ENCODE peak calls at places on chromosomes 12 and 14, in four cellular contexts. V, U, Y and L are unnamed samples.

GRCh38 chr12:95259368-95259767 is 41.8 kb downstream of the VEZT start:
- DNase-seq in U (no peak), V (no peak), Y (no peak), L (no peak)

GRCh38 chr12:114528766-114529165 is 122.8 kb upstream of the TBX5 start:
- DNase-seq in V (no peak), Y (no peak), U (no peak), L (no peak)

GRCh38 chr14:94671870-94672444 is 59.8 kb downstream of the SERPINA3 start:
- DNase-seq in V (no peak), Y (no peak), U (no peak), L (peak; percentile 21)

GRCh38 chr14:103819503-103820307 is 27.7 kb downstream of the PPP1R13B start:
- DNase-seq in V (no peak), Y (peak; percentile 27), U (peak; percentile 77), L (peak; percentile 70)

GRCh38 chr14:77980475-77981321 is 180.8 kb downstream of the ADCK1 start:
- DNase-seq in Y (no peak), U (peak; percentile 68), V (no peak), L (peak; percentile 57)

GRCh38 chr14:103543140-103543539 is 14.1 kb downstream of the TRMT61A start:
- DNase-seq in U (no peak), V (no peak), Y (no peak), L (no peak)

GRCh38 chr12:52198454-52199215 is 6.8 kb upstream of the KRT80 start:
- DNase-seq in V (no peak), Y (no peak), U (no peak), L (no peak)

GRCh38 chr14:20195911-20196310 is 5.2 kb downstream of the OR11G2 start:
- DNase-seq in Y (no peak), V (no peak), U (no peak), L (no peak)

GRCh38 chr12:78963439-78964222 is 99.1 kb downstream of the SYT1 start:
- DNase-seq in Y (no peak), V (peak; percentile 61), U (no peak), L (no peak)

GRCh38 chr14:33842299-33842698 is 108.6 kb downstream of the EGLN3 start:
- DNase-seq in V (no peak), Y (no peak), U (no peak), L (no peak)

GRCh38 chr12:52812749-52813148 is 1.2 kb downstream of the KRT4 start:
- DNase-seq in Y (no peak), V (no peak), U (no peak), L (no peak)

GRCh38 chr12:22318122-22318737 is 16.3 kb downstream of the ST8SIA1 start:
- DNase-seq in U (no peak), Y (no peak), V (peak; percentile 28), L (no peak)

GRCh38 chr12:109982211-109982610 is 14.0 kb downstream of the GIT2 start:
- DNase-seq in U (no peak), Y (no peak), V (peak; percentile 52), L (no peak)

GRCh38 chr12:116882742-116883141 is 1.5 kb upstream of the HRK start:
- DNase-seq in U (peak; percentile 48), V (peak; percentile 61), Y (no peak), L (peak; percentile 69)

GRCh38 chr14:101197595-101198397 is 294.3 kb upstream of the RTL1 start:
- DNase-seq in Y (no peak), V (no peak), U (peak; percentile 23), L (no peak)

GRCh38 chr12:62840311-62840710 is 94.6 kb downstream of the PPM1H start:
- DNase-seq in Y (no peak), V (no peak), U (no peak), L (peak; percentile 65)

GRCh38 chr14:55585854-55586253 is 5.8 kb downstream of the KTN1 start:
- DNase-seq in V (peak; percentile 73), U (no peak), Y (no peak), L (no peak)
- H3K56ac ChIP-seq in V (no peak overlapping the region), U (no peak overlapping the region), Y (no peak overlapping the region), L (no peak overlapping the region)

GRCh38 chr12:6263931-6264330 is 46.6 kb upstream of the PLEKHG6 start:
- DNase-seq in Y (no peak), V (peak; percentile 52), U (no peak), L (peak; percentile 84)

GRCh38 chr12:6262635-6263034 is 47.8 kb upstream of the PLEKHG6 start:
- DNase-seq in V (no peak), Y (no peak), U (no peak), L (no peak)

GRCh38 chr12:6265038-6265405 is 45.5 kb upstream of the PLEKHG6 start:
- DNase-seq in U (no peak), V (no peak), Y (no peak), L (no peak)

GRCh38 chr12:6266431-6267006 is 44.0 kb upstream of the PLEKHG6 start:
- DNase-seq in Y (no peak), U (no peak), V (no peak), L (no peak)

GRCh38 chr12:6264402-6265037 is 46.0 kb upstream of the PLEKHG6 start:
- DNase-seq in V (no peak), Y (no peak), U (no peak), L (peak; percentile 41)
- H3K4me2 ChIP-seq in V (no peak overlapping the region), Y (no peak overlapping the region), U (no peak overlapping the region), L (no peak overlapping the region)

GRCh38 chr14:37816135-37816534 is 220.7 kb downstream of the TTC6 start:
- DNase-seq in V (no peak), Y (no peak), U (no peak), L (peak; percentile 3)

GRCh38 chr14:37824936-37825698 is 229.7 kb downstream of the TTC6 start:
- DNase-seq in V (no peak), U (no peak), Y (no peak), L (no peak)

GRCh38 chr14:37816743-37817295 is 221.4 kb downstream of the TTC6 start:
- DNase-seq in Y (no peak), V (no peak), U (no peak), L (peak; percentile 21)

GRCh38 chr14:37813746-37814145 is 218.3 kb downstream of the TTC6 start:
- DNase-seq in Y (no peak), U (no peak), V (peak; percentile 1), L (no peak)

DNA sequence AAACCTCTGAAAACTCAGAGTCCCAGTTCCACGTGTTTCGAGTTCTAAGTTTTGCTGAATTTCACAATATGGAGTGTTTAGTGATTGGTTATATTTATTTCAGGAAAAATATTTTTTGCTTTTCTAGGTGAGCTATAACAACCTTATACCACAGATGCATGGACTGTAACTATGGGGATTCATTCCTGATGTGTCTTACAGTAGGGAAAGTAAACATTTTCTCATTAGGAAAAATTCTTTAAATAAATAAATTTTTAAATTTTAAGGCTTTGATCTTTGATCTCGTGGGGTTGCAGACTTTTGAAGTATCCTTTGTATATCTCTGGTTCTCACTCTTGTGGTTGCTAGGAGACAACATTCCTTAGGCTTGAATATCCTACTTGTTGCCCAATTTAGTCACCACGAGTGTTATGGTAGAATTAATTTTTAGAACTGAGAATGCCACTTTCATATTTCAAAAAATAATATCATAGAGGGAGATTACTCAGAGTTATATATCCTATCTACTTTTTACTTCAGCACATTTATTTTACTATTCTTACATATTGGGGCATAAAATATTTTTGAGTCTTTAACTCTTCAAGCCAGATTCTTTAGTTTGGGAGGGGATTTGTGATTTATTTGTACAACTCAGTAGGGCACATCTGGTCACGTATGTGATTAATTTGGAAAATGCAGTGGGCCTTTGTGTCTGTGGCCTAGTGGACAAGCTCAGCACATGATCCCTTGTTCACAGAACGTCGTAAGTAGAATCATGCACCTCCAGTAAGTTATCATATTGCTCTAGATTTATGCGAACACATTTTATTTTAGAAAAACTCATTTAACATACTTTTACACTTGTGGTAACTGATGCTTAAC is 224.0 kb downstream of the TTC6 start:
- DNase-seq in V (peak; percentile 29), Y (no peak), U (no peak), L (peak; percentile 42)
- H3K56ac ChIP-seq in V (no peak overlapping the region), Y (no peak overlapping the region), U (no peak overlapping the region), L (no peak overlapping the region)

GRCh38 chr12:50188875-50189575 is 21.9 kb upstream of the CERS5 start:
- DNase-seq in V (no peak), Y (no peak), U (no peak), L (no peak)
- H3K4me2 ChIP-seq in V (peak overlapping the region; percentile 5), Y (no peak overlapping the region), U (no peak overlapping the region), L (no peak overlapping the region)

GRCh38 chr12:92088802-92089201 is 56.8 kb downstream of the BTG1 start:
- DNase-seq in V (no peak), Y (no peak), U (no peak), L (no peak)

GRCh38 chr12:92080390-92081285 is 65.0 kb downstream of the BTG1 start:
- DNase-seq in V (peak; percentile 90), U (no peak), Y (no peak), L (peak; percentile 85)

GRCh38 chr12:92089559-92089958 is 56.1 kb downstream of the BTG1 start:
- DNase-seq in Y (no peak), V (no peak), U (no peak), L (no peak)

GRCh38 chr12:92085483-92086040 is 60.1 kb downstream of the BTG1 start:
- DNase-seq in V (no peak), U (no peak), Y (no peak), L (no peak)

DNA sequence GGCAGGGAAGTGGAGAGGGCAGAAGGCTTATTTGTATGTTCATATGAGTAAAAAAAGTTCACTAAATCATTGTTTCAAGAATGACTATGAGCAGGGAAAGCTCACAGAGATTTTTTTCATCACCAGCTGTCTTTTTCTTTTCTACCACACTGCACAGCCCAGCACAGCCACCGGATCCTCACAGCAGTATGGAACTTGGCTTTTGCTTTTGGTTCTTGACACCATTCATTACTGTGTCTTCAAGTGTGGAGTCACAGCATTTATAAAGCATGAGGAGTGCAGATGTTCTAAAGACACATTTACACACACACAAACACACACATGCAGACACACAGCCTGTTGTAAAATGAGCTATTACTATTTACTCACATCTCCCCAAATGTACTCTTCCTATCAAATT is 60.6 kb downstream of the BTG1 start:
- DNase-seq in U (no peak), V (peak; percentile 34), Y (no peak), L (no peak)
- H3K56ac ChIP-seq in U (no peak overlapping the region), V (no peak overlapping the region), Y (no peak overlapping the region), L (no peak overlapping the region)

GRCh38 chr12:77342275-77342674 is 276.9 kb upstream of the E2F7 start:
- DNase-seq in V (no peak), U (no peak), Y (no peak), L (no peak)
- H3K4me2 ChIP-seq in V (no peak overlapping the region), U (no peak overlapping the region), Y (no peak overlapping the region), L (no peak overlapping the region)

GRCh38 chr12:2606186-2606910 is 188.4 kb upstream of the FKBP4 start:
- DNase-seq in Y (no peak), V (no peak), U (no peak), L (no peak)
- H3K56ac ChIP-seq in Y (no peak overlapping the region), V (no peak overlapping the region), U (no peak overlapping the region), L (no peak overlapping the region)

GRCh38 chr14:97878727-97879126 is 1081.5 kb downstream of the VRK1 start:
- DNase-seq in V (no peak), U (no peak), Y (no peak), L (no peak)
- H3K4me2 ChIP-seq in V (no peak overlapping the region), U (no peak overlapping the region), Y (no peak overlapping the region), L (no peak overlapping the region)

GRCh38 chr12:18895946-18896345 is 158.0 kb downstream of the CAPZA3 start:
- DNase-seq in Y (peak; percentile 46), V (no peak), U (peak; percentile 80), L (peak; percentile 90)
- H3K56ac ChIP-seq in Y (no peak overlapping the region), V (no peak overlapping the region), U (no peak overlapping the region), L (peak overlapping the region; percentile 50)